ENCODE peak calls at places on chromosomes 4 and X, in six cellular contexts. One of them, this sample, is unnamed.
A peak's percentile ranks its signal among the peaks of the same experiment; 100 is the strongest.

GRCh38 chrX:8037593-8038348 is 110.6 kb upstream of the PNPLA4 start:
- DNase-seq in K562: no peak
- DNase-seq in GM12878: no peak
- DNase-seq in HepG2: no peak
- DNase-seq in H1: no peak
- DNase-seq in HCT116: no peak
- DNase-seq in this sample: no peak

GRCh38 chr4:2934077-2934812 is 29.0 kb downstream of the NOP14 start:
- DNase-seq in HepG2: no peak
- DNase-seq in HCT116: no peak
- DNase-seq in GM12878: no peak
- DNase-seq in H1: no peak
- DNase-seq in K562: peak; percentile 67
- DNase-seq in this sample: no peak

GRCh38 chr4:114040319-114041116 is 61.1 kb upstream of the ARSJ start:
- DNase-seq in GM12878: peak; percentile 36
- DNase-seq in HepG2: no peak
- DNase-seq in K562: no peak
- DNase-seq in H1: no peak
- DNase-seq in HCT116: no peak
- DNase-seq in this sample: no peak

GRCh38 chr4:186819357-186820086 is 95.9 kb upstream of the FAT1 start:
- DNase-seq in GM12878: no peak
- DNase-seq in HepG2: no peak
- DNase-seq in K562: no peak
- DNase-seq in H1: no peak
- DNase-seq in HCT116: no peak
- DNase-seq in this sample: no peak

GRCh38 chrX:123425471-123425870 is 241.4 kb downstream of the GRIA3 start:
- DNase-seq in K562: no peak
- DNase-seq in HCT116: no peak
- DNase-seq in GM12878: no peak
- DNase-seq in HepG2: no peak
- DNase-seq in H1: no peak
- DNase-seq in this sample: no peak

GRCh38 chr4:76624271-76624681 is 189.2 kb downstream of the SHROOM3 start:
- DNase-seq in H1: no peak
- DNase-seq in HCT116: no peak
- DNase-seq in K562: no peak
- DNase-seq in GM12878: no peak
- DNase-seq in HepG2: no peak
- DNase-seq in this sample: no peak

GRCh38 chr4:97152159-97152558 is 991.1 kb downstream of the STPG2 start:
- DNase-seq in H1: no peak
- DNase-seq in GM12878: no peak
- DNase-seq in K562: no peak
- DNase-seq in HepG2: no peak
- DNase-seq in HCT116: no peak
- DNase-seq in this sample: no peak

GRCh38 chrX:86149089-86149488 is 838 bp downstream of the DACH2 start:
- DNase-seq in K562: no peak
- DNase-seq in GM12878: no peak
- DNase-seq in HCT116: no peak
- DNase-seq in HepG2: no peak
- DNase-seq in H1: no peak
- DNase-seq in this sample: no peak

GRCh38 chrX:71215335-71215912 is 7.6 kb upstream of the GJB1 start:
- DNase-seq in HepG2: no peak
- DNase-seq in K562: no peak
- DNase-seq in HCT116: no peak
- DNase-seq in GM12878: no peak
- DNase-seq in H1: no peak
- DNase-seq in this sample: no peak

DNA sequence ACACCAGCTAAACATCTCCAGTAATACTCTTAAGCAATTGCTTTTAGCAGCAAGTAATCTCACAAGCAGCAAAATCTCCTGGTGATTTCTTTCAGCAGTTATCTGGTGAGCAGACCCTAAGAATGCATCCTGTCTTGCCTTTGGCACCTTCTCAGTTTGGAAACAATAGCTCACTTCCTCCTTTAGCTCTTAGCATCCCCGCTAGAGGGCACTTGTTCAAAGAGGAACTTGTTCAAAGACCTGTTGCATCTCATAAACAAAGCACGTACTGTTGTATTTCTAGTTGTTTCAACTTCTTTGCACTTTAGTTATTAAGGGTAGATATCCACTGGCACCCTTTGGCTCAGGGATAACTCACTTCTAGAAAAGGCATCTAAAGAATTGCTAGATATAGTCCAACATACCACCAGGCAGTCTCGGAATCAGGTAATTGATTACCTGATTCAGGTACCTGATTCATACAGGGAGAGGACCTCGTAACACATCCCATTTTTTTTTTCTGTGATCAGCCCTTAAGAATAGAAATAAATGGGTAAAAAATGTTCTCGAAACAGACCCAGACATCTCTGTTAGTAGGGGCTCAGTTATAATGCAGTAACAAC is 81.9 kb upstream of the QRFPR start:
- DNase-seq in K562: peak; percentile 54
- DNase-seq in HepG2: peak; percentile 57
- DNase-seq in H1: no peak
- DNase-seq in HCT116: peak; percentile 69
- DNase-seq in GM12878: no peak
- DNase-seq in this sample: peak; percentile 34
- TF ChIP-seq ATF3 in K562: no peak
- TF ChIP-seq ATF3 in HepG2: no peak
- TF ChIP-seq ATF3 in H1: no peak
- TF ChIP-seq ATF3 in HCT116: no peak
- TF ChIP-seq ATF3 in GM12878: no peak
- TF ChIP-seq ATF3 in this sample: no peak

GRCh38 chr4:56821394-56822263 is at the start of gene SPINK2:
- DNase-seq in K562: peak; percentile 45
- DNase-seq in H1: peak; percentile 84
- DNase-seq in HepG2: no peak
- DNase-seq in GM12878: no peak
- DNase-seq in HCT116: peak; percentile 44
- DNase-seq in this sample: peak; percentile 90
- TF ChIP-seq CTCF in K562: peak; percentile 3
- TF ChIP-seq CTCF in H1: peak; percentile 49
- TF ChIP-seq CTCF in HepG2: peak; percentile 46
- TF ChIP-seq CTCF in GM12878: no peak
- TF ChIP-seq CTCF in HCT116: peak; percentile 29
- TF ChIP-seq CTCF in this sample: no peak

DNA sequence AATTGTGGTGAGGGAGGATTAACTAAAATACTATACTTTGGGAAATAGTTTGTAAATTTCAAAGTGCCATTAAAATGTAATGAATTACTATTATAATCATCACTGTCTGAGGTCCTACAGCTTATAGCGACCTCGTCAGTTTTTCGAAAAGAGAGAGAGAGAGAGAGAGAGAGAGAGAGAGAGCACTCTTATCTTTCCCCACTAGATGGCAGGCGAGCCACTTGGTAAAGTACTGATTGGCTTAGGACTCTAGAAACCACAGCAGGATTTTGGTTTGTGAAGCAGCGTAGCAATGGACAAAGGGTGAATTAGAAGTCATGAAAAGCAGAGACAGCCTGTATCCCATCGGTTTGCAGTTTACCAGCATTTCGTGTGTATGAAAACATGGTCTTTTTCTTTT is 52.5 kb downstream of the LINC00632 start:
- DNase-seq in K562: peak; percentile 43
- DNase-seq in HCT116: no peak
- DNase-seq in GM12878: no peak
- DNase-seq in H1: peak; percentile 49
- DNase-seq in HepG2: peak; percentile 5
- DNase-seq in this sample: peak; percentile 39
- TF ChIP-seq SP1 in K562: no peak
- TF ChIP-seq SP1 in HCT116: no peak
- TF ChIP-seq SP1 in GM12878: no peak
- TF ChIP-seq SP1 in H1: no peak
- TF ChIP-seq SP1 in HepG2: no peak
- TF ChIP-seq SP1 in this sample: no peak

DNA sequence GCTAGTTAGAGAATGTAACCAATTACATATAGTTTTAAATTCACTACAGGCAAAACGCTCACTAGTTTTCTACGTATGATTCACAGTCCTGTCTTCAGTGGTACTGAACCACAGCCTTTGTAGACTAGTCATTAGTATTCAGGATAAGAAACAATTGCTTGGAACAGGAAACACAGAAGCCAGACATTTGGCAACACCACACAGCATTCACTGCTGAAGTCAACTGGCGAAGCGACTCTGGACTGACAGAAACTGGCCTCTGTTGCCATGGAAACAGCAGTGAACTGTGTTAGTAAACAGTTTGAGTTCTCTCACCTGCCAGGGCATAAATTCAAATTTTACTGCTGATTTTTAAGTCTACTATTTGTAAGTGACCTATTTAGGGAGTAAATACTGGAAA is 57.6 kb downstream of the MAPK10 start:
- DNase-seq in K562: no peak
- DNase-seq in GM12878: no peak
- DNase-seq in HepG2: peak; percentile 3
- DNase-seq in HCT116: no peak
- DNase-seq in H1: no peak
- DNase-seq in this sample: peak; percentile 50
- TF ChIP-seq ATF3 in K562: no peak
- TF ChIP-seq ATF3 in GM12878: no peak
- TF ChIP-seq ATF3 in HepG2: no peak
- TF ChIP-seq ATF3 in HCT116: no peak
- TF ChIP-seq ATF3 in H1: no peak
- TF ChIP-seq ATF3 in this sample: no peak

DNA sequence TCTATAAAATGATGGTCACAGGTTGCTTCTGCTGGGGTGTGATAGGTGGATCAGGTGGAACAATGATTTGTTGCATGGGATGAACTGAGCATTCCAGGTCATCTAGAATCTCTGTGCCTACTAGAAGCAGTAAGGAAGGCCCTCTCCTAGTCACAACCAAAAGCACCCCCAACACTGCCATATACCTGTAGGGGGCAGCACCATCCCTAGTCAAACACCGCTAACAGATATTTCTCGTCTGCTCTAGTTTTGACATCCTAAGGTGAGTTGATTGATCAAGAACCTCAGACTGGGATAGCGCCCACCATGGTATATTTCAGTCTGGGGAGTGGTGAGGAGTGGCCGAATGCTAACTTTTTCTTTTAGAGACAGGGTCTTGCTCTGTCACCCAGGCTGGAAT is 160.2 kb downstream of the NHS start:
- DNase-seq in HCT116: peak; percentile 16
- DNase-seq in GM12878: no peak
- DNase-seq in K562: peak; percentile 42
- DNase-seq in HepG2: peak; percentile 18
- DNase-seq in H1: peak; percentile 60
- DNase-seq in this sample: peak; percentile 63
- TF ChIP-seq CTCF in HCT116: peak; percentile 65
- TF ChIP-seq CTCF in GM12878: peak; percentile 53
- TF ChIP-seq CTCF in K562: peak; percentile 60
- TF ChIP-seq CTCF in HepG2: peak; percentile 50
- TF ChIP-seq CTCF in H1: peak; percentile 69
- TF ChIP-seq CTCF in this sample: peak; percentile 48

GRCh38 chr4:119313237-119313636 is 8.7 kb downstream of the FABP2 start:
- DNase-seq in H1: no peak
- DNase-seq in HepG2: no peak
- DNase-seq in GM12878: no peak
- DNase-seq in HCT116: no peak
- DNase-seq in K562: no peak
- DNase-seq in this sample: no peak
- TF ChIP-seq SP1 in H1: no peak
- TF ChIP-seq SP1 in HepG2: no peak
- TF ChIP-seq SP1 in GM12878: no peak
- TF ChIP-seq SP1 in HCT116: no peak
- TF ChIP-seq SP1 in K562: no peak
- TF ChIP-seq SP1 in this sample: no peak

DNA sequence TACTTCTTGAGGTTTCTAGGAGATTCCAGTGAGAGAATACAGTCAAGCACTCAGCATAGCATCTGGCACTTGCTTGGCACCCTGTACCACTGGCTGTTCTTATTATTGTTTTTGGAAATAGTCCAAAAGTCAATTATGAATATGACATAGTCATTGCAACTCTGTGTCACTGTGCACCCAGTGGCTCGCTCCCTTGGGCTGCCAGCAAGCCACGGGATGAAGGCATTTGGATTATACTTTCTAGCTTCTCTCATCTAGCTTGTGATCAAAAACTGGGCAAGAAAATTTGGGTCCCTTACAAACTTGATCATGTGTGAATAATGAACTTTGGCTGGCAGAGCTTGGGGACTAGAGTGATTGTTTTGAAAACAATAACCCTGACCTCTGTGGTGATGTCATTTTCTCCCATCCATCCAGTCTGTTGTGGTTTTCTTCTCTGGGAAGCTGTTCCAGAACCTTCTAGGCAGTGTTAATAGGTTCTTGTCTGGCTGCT is 32.8 kb upstream of the LIMCH1 start:
- DNase-seq in GM12878: no peak
- DNase-seq in K562: no peak
- DNase-seq in H1: no peak
- DNase-seq in HepG2: no peak
- DNase-seq in HCT116: no peak
- DNase-seq in this sample: no peak
- TF ChIP-seq ATF3 in GM12878: no peak
- TF ChIP-seq ATF3 in K562: no peak
- TF ChIP-seq ATF3 in H1: no peak
- TF ChIP-seq ATF3 in HepG2: no peak
- TF ChIP-seq ATF3 in HCT116: no peak
- TF ChIP-seq ATF3 in this sample: no peak